ENCODE peak calls at places on chromosomes 11 and 22, in four cellular contexts. K is GM12878, Y is neural progenitor cell, D is sigmoid colon. W is an unnamed sample. For H3K4me1, the result is how much of the 10 kb centered on the place peaks cover.

GRCh38 chr22:19626042-19626560 is 88.2 kb upstream of the SEPTIN5 start:
- DNase-seq in K (no peak), D (peak), Y (no peak), W (no peak)

GRCh38 chr11:11635456-11635855 is 13.7 kb upstream of the GALNT18 start:
- DNase-seq in K (no peak), Y (no peak), D (no peak), W (no peak)

GRCh38 chr11:125202362-125202880 is 37.9 kb downstream of the PKNOX2 start:
- DNase-seq in Y (peak), K (no peak), D (no peak), W (no peak)

GRCh38 chr11:90646266-90646665 is 423.4 kb upstream of the CHORDC1 start:
- DNase-seq in D (no peak), K (no peak), Y (no peak), W (no peak)

GRCh38 chr11:69546735-69547370 is 65.4 kb downstream of the LINC01488 start:
- DNase-seq in D (peak), Y (no peak), K (peak), W (no peak)

GRCh38 chr11:33545941-33546340 is 154.7 kb downstream of the C11orf91 start:
- DNase-seq in K (no peak), Y (no peak), D (no peak), W (no peak)

GRCh38 chr11:62427630-62428233 is 8.9 kb downstream of the SCGB1A1 start:
- DNase-seq in K (peak), D (no peak), Y (no peak), W (no peak)

GRCh38 chr11:120400564-120401364 is 64.6 kb downstream of the ARHGEF12 start:
- DNase-seq in D (no peak), Y (no peak), K (peak), W (no peak)

GRCh38 chr22:29788339-29789279 is 21.4 kb downstream of the UQCR10 start:
- DNase-seq in D (no peak), K (no peak), Y (no peak), W (no peak)

GRCh38 chr11:124839051-124839971 is 25.9 kb upstream of the ROBO3 start:
- DNase-seq in D (no peak), Y (peak), K (no peak), W (no peak)

GRCh38 chr11:91946397-91947090 is 278.1 kb upstream of the FAT3 start:
- DNase-seq in K (no peak), Y (no peak), D (no peak), W (no peak)

GRCh38 chr11:86637976-86638375 is 34.4 kb downstream of the ME3 start:
- DNase-seq in D (no peak), Y (no peak), K (no peak), W (no peak)

GRCh38 chr11:60625262-60625661 is 74.2 kb upstream of the MS4A8 start:
- DNase-seq in D (no peak), K (no peak), Y (peak), W (no peak)

GRCh38 chr11:2473361-2474058 is 28.7 kb downstream of the KCNQ1 start:
- DNase-seq in D (no peak), K (no peak), Y (no peak), W (no peak)

GRCh38 chr11:76897233-76897632 is 36.5 kb downstream of the ACER3 start:
- DNase-seq in K (no peak), Y (no peak), D (no peak), W (no peak)

GRCh38 chr11:131993291-131993690 is 622.9 kb downstream of the NTM start:
- DNase-seq in Y (no peak), D (no peak), K (no peak), W (no peak)

GRCh38 chr11:113904379-113905101 is at the start of gene HTR3B:
- DNase-seq in Y (no peak), K (no peak), D (no peak), W (no peak)

GRCh38 chr22:27959335-27960090 is 40.5 kb upstream of the PITPNB start:
- DNase-seq in K (no peak), D (no peak), Y (no peak), W (no peak)

GRCh38 chr11:131910491-131911387 is 540.3 kb downstream of the NTM start:
- DNase-seq in K (no peak), Y (peak), D (no peak), W (peak)

GRCh38 chr11:76325149-76325548 is 55.8 kb downstream of the THAP12 start:
- DNase-seq in K (no peak), Y (no peak), D (no peak), W (no peak)

GRCh38 chr11:102279641-102280170 is 37.6 kb upstream of the BIRC3 start:
- DNase-seq in K (peak), D (no peak), Y (no peak), W (no peak)

GRCh38 chr11:69499216-69499945 is 17.9 kb downstream of the LINC01488 start:
- DNase-seq in K (no peak), D (peak), Y (no peak), W (no peak)

GRCh38 chr11:57131080-57131790 is 50.5 kb upstream of the LRRC55 start:
- DNase-seq in K (no peak), Y (peak), D (no peak), W (peak)

GRCh38 chr22:27487600-27488450 is 313.7 kb downstream of the MN1 start:
- DNase-seq in Y (no peak), K (no peak), D (no peak), W (no peak)

GRCh38 chr22:37309221-37310074 is 27.1 kb downstream of the CYTH4 start:
- DNase-seq in K (peak), Y (no peak), D (no peak), W (peak)

GRCh38 chr22:31075961-31076360 is 5.2 kb upstream of the SMTN start:
- DNase-seq in K (no peak), Y (no peak), D (peak), W (peak)

GRCh38 chr11:75319035-75319877 is 32.2 kb downstream of the ARRB1 start:
- DNase-seq in K (no peak), Y (no peak), D (no peak), W (peak)
- H3K4me1 ChIP-seq in K (under half), Y (under half), D (under half), W (under half)

DNA sequence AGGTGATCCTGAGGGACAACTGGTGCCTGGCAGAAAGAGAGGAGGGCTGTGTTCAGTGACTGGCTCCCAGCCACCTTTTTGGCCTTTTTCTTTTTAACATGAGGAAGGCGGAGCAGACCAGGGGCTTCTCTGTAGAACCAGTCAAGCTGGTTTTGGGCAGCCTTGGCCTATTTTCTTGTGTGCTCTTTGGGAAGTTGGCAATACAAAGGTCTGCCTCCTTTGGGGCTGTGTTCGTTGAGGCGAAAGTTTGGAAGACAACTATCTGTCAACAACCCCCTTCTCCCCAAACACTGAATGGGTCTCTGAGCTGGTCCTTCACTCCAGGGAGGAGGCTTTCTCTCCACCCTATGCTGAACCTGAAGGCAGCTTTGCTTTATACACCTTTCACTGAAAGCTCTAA is 8.5 kb downstream of the MARK2 start:
- DNase-seq in K (no peak), Y (no peak), D (no peak), W (no peak)
- H3K4me1 ChIP-seq in K (under half), Y (under half), D (under half), W (under half)

GRCh38 chr22:49354516-49355205 is 473.0 kb downstream of the BRD1 start:
- DNase-seq in Y (no peak), K (no peak), D (no peak), W (no peak)
- H3K4me1 ChIP-seq in Y (under half), K (under half), D (under half), W (under half)

DNA sequence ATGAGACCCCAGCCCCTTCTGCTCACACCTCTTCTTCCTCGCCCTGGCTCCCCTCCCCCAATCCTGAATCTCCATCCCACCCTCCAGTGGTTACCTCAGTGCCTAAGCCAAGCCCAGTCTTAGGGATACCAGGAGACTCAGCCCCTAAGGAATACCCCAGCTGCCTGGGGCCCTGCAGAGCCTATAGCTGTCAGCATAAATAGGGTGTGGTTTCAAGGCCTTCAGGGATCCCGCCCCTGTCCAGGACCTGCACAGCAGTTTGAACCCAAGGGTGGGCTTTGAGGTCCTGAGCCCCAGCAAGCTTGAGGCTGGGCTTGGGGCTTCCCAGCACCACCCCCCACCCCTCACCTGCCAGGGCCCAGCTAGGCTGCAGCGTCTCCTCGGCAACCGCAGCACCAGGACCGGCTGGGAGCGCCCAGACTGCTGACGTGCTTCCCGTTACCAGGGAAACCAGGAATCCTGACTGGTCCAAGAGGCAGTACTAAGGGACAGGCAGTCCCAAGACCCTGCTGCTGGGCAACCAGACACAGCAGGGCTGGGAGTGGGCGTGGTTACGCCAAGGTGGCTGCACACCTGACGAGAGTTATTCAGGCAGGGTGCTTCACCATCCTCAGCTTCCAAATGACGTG is 13.7 kb downstream of the APBB1 start:
- DNase-seq in K (no peak), D (no peak), Y (peak), W (no peak)
- H3K4me1 ChIP-seq in K (under half), D (under half), Y (under half), W (under half)

GRCh38 chr22:44194569-44194968 is 13.8 kb downstream of the PARVG start:
- DNase-seq in K (no peak), D (no peak), Y (no peak), W (no peak)

GRCh38 chr22:44196731-44197131 is 16.0 kb downstream of the PARVG start:
- DNase-seq in Y (no peak), D (peak), K (no peak), W (no peak)

GRCh38 chr22:44197271-44197670 is 16.5 kb downstream of the PARVG start:
- DNase-seq in D (peak), Y (no peak), K (no peak), W (no peak)

GRCh38 chr22:44195189-44195871 is 14.6 kb downstream of the PARVG start:
- DNase-seq in Y (no peak), D (peak), K (no peak), W (no peak)

DNA sequence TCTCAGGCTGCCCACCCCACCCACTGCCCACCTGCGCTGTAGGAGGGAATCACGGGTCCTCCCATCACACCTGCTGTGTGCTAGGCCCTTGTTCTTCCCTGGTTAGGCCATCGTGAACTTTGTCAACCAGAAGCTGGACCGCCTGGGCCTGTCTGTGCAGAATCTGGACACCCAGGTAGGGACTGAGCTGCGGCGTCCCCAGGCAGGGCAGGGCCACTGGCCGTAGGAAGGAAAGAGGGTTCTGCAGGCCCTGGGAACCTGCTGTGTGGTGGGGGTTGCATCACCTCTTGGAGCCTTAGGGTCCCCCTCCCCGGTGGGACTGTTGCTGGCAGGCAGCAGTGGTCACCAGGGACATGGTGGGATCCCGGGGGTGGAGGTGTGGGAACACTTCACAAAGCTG is 15.5 kb downstream of the PARVG start:
- DNase-seq in D (peak), K (no peak), Y (no peak), W (no peak)
- H3K4me1 ChIP-seq in D (under half), K (under half), Y (under half), W (under half)

DNA sequence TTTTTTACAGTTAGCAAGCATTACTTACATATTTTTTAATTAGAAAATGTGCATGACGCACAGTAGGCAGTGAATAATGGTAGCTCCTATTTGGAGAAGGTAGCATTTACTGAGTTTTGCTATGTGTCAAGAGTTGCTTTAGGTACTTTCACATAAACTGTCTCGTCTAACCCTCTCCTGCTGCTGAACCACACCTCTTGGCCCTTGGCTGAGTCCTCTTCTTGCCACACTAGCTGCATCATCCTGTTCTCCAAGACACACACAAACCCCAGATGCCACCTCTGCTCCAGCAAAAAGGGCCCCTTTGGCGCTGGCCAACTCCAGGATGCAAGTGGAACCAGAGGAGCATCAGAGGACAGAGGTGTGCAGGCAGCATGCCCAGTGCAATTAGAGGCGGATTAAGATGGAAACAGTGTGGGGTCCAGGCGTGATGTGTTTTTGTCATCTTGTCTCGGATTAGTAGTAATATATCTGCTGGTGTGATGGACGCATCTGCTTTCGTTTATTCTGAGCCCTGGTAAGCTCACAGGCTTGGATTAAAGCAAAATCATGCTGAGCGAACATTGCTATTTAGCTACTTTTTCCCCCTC is 367.0 kb upstream of the CADM1 start:
- DNase-seq in Y (no peak), K (no peak), D (no peak), W (no peak)
- H3K4me1 ChIP-seq in Y (under half), K (half or more), D (under half), W (under half)

GRCh38 chr11:128259816-128260215 is 327.5 kb downstream of the ETS1 start:
- DNase-seq in K (no peak), Y (no peak), D (no peak), W (no peak)

GRCh38 chr11:128262463-128263345 is 324.7 kb downstream of the ETS1 start:
- DNase-seq in K (no peak), Y (no peak), D (no peak), W (no peak)

GRCh38 chr11:128261011-128261421 is 326.3 kb downstream of the ETS1 start:
- DNase-seq in K (no peak), D (no peak), Y (no peak), W (no peak)

GRCh38 chr11:128260398-128260797 is 327.0 kb downstream of the ETS1 start:
- DNase-seq in D (no peak), Y (no peak), K (no peak), W (no peak)
- H3K4me1 ChIP-seq in D (under half), Y (under half), K (under half), W (under half)

DNA sequence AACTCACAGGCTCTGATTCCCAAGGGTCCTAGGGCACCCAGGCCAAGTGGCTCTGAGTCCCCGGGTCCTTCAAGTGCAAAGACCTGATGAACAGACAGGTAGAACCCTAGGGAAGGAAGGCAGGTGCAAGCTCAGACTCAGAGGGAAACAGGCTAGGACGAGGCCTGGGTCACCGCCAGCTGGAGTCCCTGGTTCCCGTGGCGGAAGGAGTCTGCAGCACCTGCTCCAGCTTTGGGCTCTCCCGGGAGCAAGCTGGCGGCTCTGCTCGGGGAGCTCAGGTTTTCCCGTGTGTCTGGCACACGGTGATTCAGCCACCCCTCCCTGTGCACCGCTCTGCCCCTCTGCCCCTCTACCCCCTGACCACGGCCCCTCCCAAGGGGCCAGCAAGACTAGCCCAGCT is 59.8 kb downstream of the WNT7B start:
- DNase-seq in D (no peak), K (no peak), Y (no peak), W (no peak)
- H3K4me1 ChIP-seq in D (under half), K (under half), Y (under half), W (under half)

GRCh38 chr11:15590131-15590530 is 475.4 kb downstream of the INSC start:
- DNase-seq in Y (no peak), D (no peak), K (no peak), W (no peak)

GRCh38 chr11:15587059-15587458 is 472.3 kb downstream of the INSC start:
- DNase-seq in K (no peak), Y (no peak), D (no peak), W (no peak)

GRCh38 chr11:15594607-15595006 is 479.9 kb downstream of the INSC start:
- DNase-seq in Y (no peak), D (no peak), K (no peak), W (no peak)

GRCh38 chr11:15589070-15589626 is 474.4 kb downstream of the INSC start:
- DNase-seq in D (no peak), Y (peak), K (no peak), W (no peak)

DNA sequence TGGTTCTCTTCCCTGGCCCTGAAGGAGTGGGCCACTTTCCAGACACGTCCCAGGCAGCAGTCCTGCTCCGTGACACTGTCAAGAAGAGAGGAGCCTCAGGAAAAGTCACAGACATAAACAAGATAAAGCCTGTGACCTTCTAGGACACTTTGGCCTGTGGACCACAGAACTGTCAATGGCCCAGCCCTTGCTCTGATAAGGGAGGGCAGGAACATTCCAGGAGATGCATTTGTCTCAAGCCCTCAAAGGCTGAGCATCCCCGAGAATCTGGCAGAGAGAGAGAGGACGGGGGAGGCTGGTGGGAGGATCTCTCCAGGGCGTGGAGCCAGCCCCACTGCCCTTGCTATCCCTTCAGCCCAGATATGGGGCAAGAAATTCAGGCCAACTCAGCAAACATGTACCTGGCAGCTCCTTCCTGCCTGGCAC is 476.4 kb downstream of the INSC start:
- DNase-seq in D (no peak), K (no peak), Y (no peak), W (no peak)
- H3K4me1 ChIP-seq in D (under half), K (under half), Y (under half), W (under half)

GRCh38 chr11:111798279-111798678 is 32.1 kb upstream of the PPP2R1B start:
- DNase-seq in K (no peak), Y (no peak), D (no peak), W (no peak)
- H3K4me1 ChIP-seq in K (under half), Y (under half), D (under half), W (under half)